ENCODE peak calls at places on chromosomes 16 and 17, in ten cellular contexts. K is activated naive CD4-positive, alpha-beta T cell; F is activated CD4-positive, alpha-beta memory T cell treated with anti-CD3 and anti-CD28 coated beads for 36 hours; T is activated CD4-positive, alpha-beta T cell treated with anti-CD3 and anti-CD28 coated beads, Interleukin-2, amount 50 U/mL, for 1 hour; R is activated T-helper 1 cell treated with anti-CD3 and anti-CD28 coated beads, Interleukin-12 subunit alpha, Interleukin-12 subunit beta, Interleukin-2, Interleukin-4 antibody, amounts not matched to agents 30 ng/mL and 10 ng/mL and 1 ng/mL, durations not matched to agents 14 hours and 24 hours and 36 hours; G is body of pancreas; Y is psoas muscle; D is endothelial cell; U is IMR-90; S is AG04450. J is an unnamed sample.

GRCh38 chr16:782766-783403 is 5.3 kb downstream of the RPUSD1 start:
- DNase-seq in K (no peak), F (no peak), T (no peak), R (no peak), G (no peak), Y (no peak), D (no peak), U (no peak), S (no peak), J (no peak)

GRCh38 chr17:75622771-75623273 is 10.4 kb upstream of the SMIM5 start:
- DNase-seq in K (no peak), F (no peak), T (no peak), R (no peak), G (no peak), Y (no peak), D (no peak), U (no peak), S (no peak), J (no peak)

GRCh38 chr17:3917391-3917931 is 1.2 kb upstream of the P2RX1 start:
- DNase-seq in K (no peak), F (no peak), T (no peak), R (no peak), G (peak), Y (peak), D (no peak), U (peak), S (no peak), J (no peak)

GRCh38 chr16:65176603-65177002 is 54.7 kb upstream of the CDH11 start:
- DNase-seq in K (no peak), F (no peak), T (no peak), R (no peak), G (no peak), Y (no peak), D (no peak), U (peak), S (peak), J (no peak)

GRCh38 chr17:21354796-21355385 is 21.3 kb upstream of the KCNJ12 start:
- DNase-seq in K (no peak), F (no peak), T (no peak), R (no peak), G (no peak), Y (no peak), D (no peak), U (no peak), S (no peak), J (no peak)

GRCh38 chr17:48558057-48558456 is 13.1 kb upstream of the HOXB2 start:
- DNase-seq in K (no peak), F (no peak), T (no peak), R (no peak), G (no peak), Y (no peak), D (no peak), U (no peak), S (no peak), J (no peak)

GRCh38 chr17:38511126-38512108 is 83.2 kb downstream of the ARHGAP23 start:
- DNase-seq in K (no peak), F (no peak), T (no peak), R (no peak), G (no peak), Y (no peak), D (no peak), U (peak), S (no peak), J (no peak)

GRCh38 chr16:59993101-59993500 is 1259.0 kb upstream of the GOT2 start:
- DNase-seq in K (no peak), F (no peak), T (no peak), R (no peak), G (no peak), Y (no peak), D (no peak), U (no peak), S (no peak), J (no peak)

GRCh38 chr17:41464682-41465081 is 2.5 kb downstream of the KRT32 start:
- DNase-seq in K (no peak), F (no peak), T (no peak), R (no peak), G (peak), Y (peak), D (no peak), U (peak), S (peak), J (peak)

GRCh38 chr16:64920211-64920610 is 201.7 kb downstream of the CDH11 start:
- DNase-seq in K (no peak), F (no peak), T (no peak), R (no peak), G (no peak), Y (no peak), D (no peak), U (no peak), S (no peak), J (no peak)

GRCh38 chr17:16417896-16418683 is 2.7 kb downstream of the TRPV2 start:
- DNase-seq in K (no peak), F (no peak), T (no peak), R (no peak), G (no peak), Y (no peak), D (peak), U (peak), S (no peak), J (no peak)

GRCh38 chr17:46053911-46054534 is 55.0 kb downstream of the STH start:
- DNase-seq in K (no peak), F (no peak), T (no peak), R (no peak), G (no peak), Y (no peak), D (no peak), U (peak), S (no peak), J (no peak)

GRCh38 chr16:15502041-15502725 is 67.8 kb downstream of the BMERB1 start:
- DNase-seq in K (no peak), F (no peak), T (no peak), R (no peak), G (no peak), Y (peak), D (no peak), U (peak), S (peak), J (peak)

GRCh38 chr16:60907645-60908044 is 1128.6 kb downstream of the CDH8 start:
- DNase-seq in K (no peak), F (no peak), T (no peak), R (no peak), G (no peak), Y (no peak), D (no peak), U (no peak), S (no peak), J (no peak)

GRCh38 chr17:66602659-66603363 is 232.1 kb upstream of the CACNG5 start:
- DNase-seq in K (no peak), F (no peak), T (no peak), R (no peak), G (no peak), Y (no peak), D (no peak), U (peak), S (no peak), J (no peak)

GRCh38 chr17:45734598-45734997 is 49.5 kb upstream of the CRHR1 start:
- DNase-seq in K (no peak), F (no peak), T (no peak), R (no peak), G (no peak), Y (no peak), D (no peak), U (no peak), S (no peak), J (no peak)

GRCh38 chr16:21568502-21569189 is 30.7 kb upstream of the METTL9 start:
- DNase-seq in K (no peak), F (no peak), T (no peak), R (no peak), G (no peak), Y (no peak), D (no peak), U (peak), S (no peak), J (no peak)

GRCh38 chr17:73342057-73342522 is 30.3 kb upstream of the CDC42EP4 start:
- DNase-seq in K (no peak), F (no peak), T (no peak), R (no peak), G (peak), Y (no peak), D (peak), U (peak), S (no peak), J (no peak)

GRCh38 chr16:54164789-54165173 is 121.8 kb downstream of the IRX3 start:
- DNase-seq in K (no peak), F (no peak), T (no peak), R (no peak), G (no peak), Y (no peak), D (no peak), U (no peak), S (no peak), J (no peak)

GRCh38 chr17:1229354-1229890 is 40.8 kb upstream of the BHLHA9 start:
- DNase-seq in K (no peak), F (peak), T (peak), R (peak), G (peak), Y (peak), D (peak), U (no peak), S (no peak), J (no peak)

GRCh38 chr16:83015871-83016270 is 389.1 kb downstream of the CDH13 start:
- DNase-seq in K (no peak), F (no peak), T (no peak), R (no peak), G (no peak), Y (no peak), D (no peak), U (no peak), S (no peak), J (no peak)

GRCh38 chr17:61479493-61480413 is 27.5 kb downstream of the TBX4 start:
- DNase-seq in K (no peak), F (no peak), T (no peak), R (no peak), G (no peak), Y (no peak), D (no peak), U (no peak), S (no peak), J (no peak)

GRCh38 chr16:57245472-57246113 is 534 bp downstream of the ARL2BP start:
- DNase-seq in K (no peak), F (no peak), T (peak), R (no peak), G (peak), Y (peak), D (peak), U (no peak), S (no peak), J (no peak)

GRCh38 chr17:14780116-14780515 is 479.2 kb downstream of the HS3ST3B1 start:
- DNase-seq in K (no peak), F (no peak), T (no peak), R (no peak), G (no peak), Y (no peak), D (no peak), U (no peak), S (no peak), J (no peak)

GRCh38 chr17:15123593-15124590 is 141.2 kb downstream of the PMP22 start:
- DNase-seq in K (no peak), F (no peak), T (no peak), R (no peak), G (no peak), Y (no peak), D (no peak), U (peak), S (no peak), J (no peak)

J was measured in Panc1.